ENCODE peak calls at places on chromosomes 6 and 20, in nine cellular contexts. D is mucosa of descending colon, P is bronchial epithelial cell, L is fibroblast of lung, X is ovary, T is foreskin fibroblast, K is IMR-90, U is AG04450, A is astrocyte. J is an unnamed sample.

GRCh38 chr6:26554669-26555504 is 16.7 kb downstream of the HMGN4 start:
- DNase-seq in U (no peak), P (peak), A (peak), X (peak), L (peak), T (peak), K (peak), D (no peak), J (no peak)

GRCh38 chr20:32344835-32345506 is 13.2 kb upstream of the ASXL1 start:
- DNase-seq in L (no peak), U (no peak), D (no peak), A (no peak), X (no peak), P (no peak), K (no peak), T (no peak), J (no peak)

GRCh38 chr6:77173472-77174074 is 289.7 kb downstream of the HTR1B start:
- DNase-seq in D (no peak), K (peak), A (no peak), P (peak), L (no peak), X (no peak), T (peak), U (no peak), J (no peak)

GRCh38 chr20:45037050-45037449 is 63.9 kb downstream of the KCNS1 start:
- DNase-seq in L (peak), P (peak), U (no peak), X (no peak), T (peak), D (peak), A (peak), K (peak), J (no peak)

GRCh38 chr6:147211349-147211748 is 7.1 kb downstream of the STXBP5 start:
- DNase-seq in U (no peak), D (no peak), L (no peak), P (no peak), T (no peak), A (no peak), K (no peak), X (no peak), J (no peak)

GRCh38 chr6:14959324-14959885 is 286.5 kb upstream of the JARID2 start:
- DNase-seq in U (no peak), X (no peak), A (peak), K (no peak), D (no peak), L (no peak), T (no peak), P (no peak), J (no peak)

GRCh38 chr6:43940071-43940392 is 170.0 kb downstream of the VEGFA start:
- DNase-seq in L (no peak), P (no peak), D (no peak), T (no peak), U (no peak), A (no peak), X (no peak), K (no peak), J (no peak)

GRCh38 chr20:51335329-51335841 is 207.1 kb downstream of the NFATC2 start:
- DNase-seq in U (peak), K (peak), T (peak), L (peak), X (no peak), D (no peak), P (peak), A (peak), J (no peak)

GRCh38 chr6:148885920-148886845 is 139.4 kb downstream of the UST start:
- DNase-seq in P (peak), A (no peak), L (no peak), T (no peak), K (no peak), U (no peak), D (no peak), X (no peak), J (no peak)

GRCh38 chr20:11050350-11050749 is 376.6 kb upstream of the JAG1 start:
- DNase-seq in L (no peak), X (no peak), P (no peak), A (no peak), U (no peak), D (no peak), T (no peak), K (no peak), J (no peak)

GRCh38 chr6:170188571-170189001 is 102.3 kb downstream of the DLL1 start:
- DNase-seq in T (no peak), L (no peak), D (no peak), U (no peak), A (no peak), P (no peak), K (no peak), X (no peak), J (no peak)

GRCh38 chr6:146027586-146028249 is 1.1 kb upstream of the GRM1 start:
- DNase-seq in D (no peak), A (no peak), K (no peak), P (no peak), T (no peak), L (no peak), X (no peak), U (no peak), J (no peak)

GRCh38 chr6:47455533-47456209 is 21.9 kb upstream of the CD2AP start:
- DNase-seq in L (no peak), K (no peak), X (no peak), P (peak), A (no peak), D (peak), U (no peak), T (no peak), J (no peak)

GRCh38 chr20:9408422-9409300 is 105.7 kb upstream of the LAMP5 start:
- DNase-seq in D (no peak), L (peak), U (no peak), T (peak), X (no peak), A (peak), P (peak), K (peak), J (no peak)

GRCh38 chr6:34445313-34445860 is 19.5 kb upstream of the RPS10 start:
- DNase-seq in U (no peak), D (no peak), A (no peak), K (no peak), X (no peak), T (no peak), P (peak), L (no peak), J (no peak)
- H3K4me3 ChIP-seq in U (no peak), D (no peak), A (no peak), K (no peak), X (no peak), T (no peak), P (no peak), L (no peak), J (no peak)

GRCh38 chr6:144768676-144769599 is 483.8 kb downstream of the UTRN start:
- DNase-seq in U (no peak), D (no peak), K (no peak), T (peak), X (no peak), A (no peak), L (peak), P (no peak), J (no peak)
- TF ChIP-seq CTCF in U (no peak), D (no peak), K (no peak), T (no peak), X (no peak), A (no peak), L (no peak), P (no peak), J (no peak)

GRCh38 chr6:130132286-130132701 is 90.5 kb downstream of the SAMD3 start:
- DNase-seq in L (no peak), K (no peak), P (no peak), T (no peak), U (no peak), A (no peak), D (peak), X (no peak), J (no peak)
- H3K4me3 ChIP-seq in L (no peak), K (no peak), P (no peak), T (no peak), U (no peak), A (no peak), D (no peak), X (no peak), J (no peak)

DNA sequence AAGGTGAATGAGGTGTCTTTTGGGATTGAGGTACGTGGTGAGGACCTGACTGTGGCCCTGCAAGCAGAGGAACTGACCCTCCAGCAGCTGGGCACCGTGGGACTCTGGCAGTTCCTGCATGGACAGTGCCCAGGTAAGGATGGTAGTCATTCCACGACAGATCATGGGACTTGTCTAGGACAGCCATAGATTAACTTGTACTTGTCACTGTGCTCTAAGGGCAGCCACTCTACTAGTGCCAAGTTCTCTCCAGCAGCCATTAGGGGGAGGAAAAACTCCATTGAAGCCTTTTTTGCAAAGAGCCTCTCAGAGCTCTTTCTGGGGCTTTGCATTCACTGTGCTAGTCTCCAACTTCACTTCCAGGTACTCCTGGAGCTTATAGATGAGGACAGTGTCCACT is 20.4 kb downstream of the TAF11 start:
- DNase-seq in D (no peak), U (no peak), L (no peak), A (no peak), T (peak), K (no peak), P (no peak), X (no peak), J (no peak)
- TF ChIP-seq CTCF in D (no peak), U (no peak), L (no peak), A (no peak), T (peak), K (peak), P (no peak), X (no peak), J (peak)

GRCh38 chr6:109257494-109257893 is 124.8 kb downstream of the CD164 start:
- DNase-seq in A (no peak), U (no peak), P (no peak), K (no peak), T (no peak), D (no peak), L (no peak), X (no peak), J (no peak)
- H3K4me3 ChIP-seq in A (no peak), U (no peak), P (no peak), K (no peak), T (no peak), D (no peak), L (no peak), X (no peak), J (no peak)

DNA sequence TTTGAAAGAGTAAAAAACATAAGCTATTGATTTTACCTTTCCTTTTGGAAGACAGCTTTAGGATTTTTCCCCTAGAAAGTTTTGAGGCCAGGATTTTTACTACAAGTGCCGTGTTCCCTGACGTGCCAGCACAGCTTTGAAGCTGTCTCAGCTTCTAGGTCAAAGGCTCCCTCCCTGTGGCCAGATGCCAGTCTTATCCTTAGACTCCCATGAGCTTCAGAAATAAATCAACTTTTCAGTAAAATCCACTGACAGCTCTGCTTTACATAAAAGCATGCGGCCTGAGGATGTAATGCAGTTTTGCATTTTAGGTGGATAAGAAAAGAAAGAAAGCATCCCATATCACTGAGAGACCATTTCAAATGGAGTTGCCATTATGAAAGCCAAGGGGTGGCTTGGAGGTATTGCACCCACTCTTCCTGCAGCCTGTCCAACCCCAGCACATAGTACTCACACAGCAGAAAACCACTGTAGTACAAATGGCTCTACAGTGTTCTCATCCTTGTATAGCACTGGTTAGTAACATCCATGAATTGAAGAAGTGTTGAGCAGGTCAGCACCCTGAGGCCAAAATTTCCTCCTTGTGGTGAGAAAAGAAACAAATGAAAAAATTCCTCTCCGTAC is 15.2 kb upstream of the ATXN1 start:
- DNase-seq in D (no peak), T (peak), U (no peak), P (no peak), L (peak), K (no peak), X (no peak), A (no peak), J (no peak)
- TF ChIP-seq CTCF in D (no peak), T (no peak), U (peak), P (no peak), L (peak), K (no peak), X (no peak), A (no peak), J (peak)